ENCODE peak calls at places on chromosome 9, in six cellular contexts. M is HTR-8/SVneo; G is GM20000; C is activated CD8-positive, alpha-beta memory T cell treated with anti-CD3 and anti-CD28 coated beads for 24 hours; O is pons; W is stimulated activated naive CD4-positive, alpha-beta T cell. T is an unnamed sample.
A peak's percentile ranks its signal among the peaks of the same experiment; 100 is the strongest.

GRCh38 chr9:37426846-37427245 is 4.3 kb downstream of the GRHPR start:
- DNase-seq in W (no peak), O (no peak), G (no peak), M (no peak), C (no peak), T (no peak)

GRCh38 chr9:98908897-98909634 is 34.6 kb upstream of the COL15A1 start:
- DNase-seq in C (no peak), M (no peak), W (no peak), G (no peak), O (no peak), T (no peak)

GRCh38 chr9:133261103-133261752 is 13.8 kb downstream of the ABO start:
- DNase-seq in W (no peak), C (no peak), O (no peak), G (no peak), M (no peak), T (no peak)

GRCh38 chr9:94639045-94639995 is at the start of gene FBP1:
- DNase-seq in O (peak; percentile 9), G (peak; percentile 58), C (peak; percentile 76), M (no peak), W (peak; percentile 61), T (peak; percentile 77)

GRCh38 chr9:74570879-74571512 is 73.9 kb downstream of the RORB start:
- DNase-seq in W (no peak), O (peak; percentile 63), M (peak; percentile 18), C (no peak), G (peak; percentile 20), T (no peak)

GRCh38 chr9:133333011-133333410 is 3.0 kb downstream of the SURF6 start:
- DNase-seq in O (no peak), W (no peak), M (no peak), G (no peak), C (no peak), T (no peak)

GRCh38 chr9:133992780-133993634 is 883 bp upstream of the VAV2 start:
- DNase-seq in G (peak; percentile 96), M (peak; percentile 67), O (peak; percentile 17), C (peak; percentile 91), W (peak; percentile 80), T (peak; percentile 84)

GRCh38 chr9:12554636-12555035 is 138.5 kb upstream of the TYRP1 start:
- DNase-seq in G (no peak), W (no peak), C (no peak), O (no peak), M (no peak), T (no peak)

GRCh38 chr9:37197158-37198033 is 77.0 kb downstream of the ZCCHC7 start:
- DNase-seq in G (peak; percentile 17), O (peak; percentile 10), M (no peak), C (no peak), W (peak; percentile 14), T (no peak)

GRCh38 chr9:78997296-78997695 is 574.5 kb upstream of the TLE4 start:
- DNase-seq in G (no peak), M (no peak), W (no peak), C (no peak), O (no peak), T (no peak)

GRCh38 chr9:80995759-80996158 is 693.6 kb downstream of the TLE1 start:
- DNase-seq in G (no peak), C (no peak), M (peak; percentile 0), W (no peak), O (no peak), T (no peak)

GRCh38 chr9:114503009-114503408 is 2.3 kb downstream of the WHRN start:
- DNase-seq in G (no peak), W (no peak), O (peak; percentile 61), M (no peak), C (no peak), T (no peak)

GRCh38 chr9:125929846-125930245 is 182.7 kb downstream of the PBX3 start:
- DNase-seq in W (no peak), G (no peak), O (no peak), M (no peak), C (no peak), T (no peak)

T was measured in lung.